ENCODE peak calls at places on chromosomes 16 and 17, in ten cellular contexts. One of them, this sample, is unnamed.
A peak's percentile ranks its signal among the peaks of the same experiment; 100 is the strongest.

GRCh38 chr16:3148256-3149192 is 13.7 kb downstream of the ZNF213 start:
- DNase-seq in substantia nigra: no peak
- DNase-seq in midbrain: no peak
- DNase-seq in fibroblast of the aortic adventitia: no peak
- DNase-seq in NCI-H524 treated with DMSO at 0.1 percent for 48 hours: no peak
- DNase-seq in NCI-H1105 treated with DMSO at 0.1 percent for 48 hours: no peak
- DNase-seq in GM04504: no peak
- DNase-seq in SJSA1: no peak
- DNase-seq in RPMI8226: no peak
- DNase-seq in T-helper 9 cell: no peak
- DNase-seq in this sample: no peak

GRCh38 chr16:75459691-75460090 is 4.8 kb downstream of the TMEM170A start:
- DNase-seq in NCI-H1105 treated with DMSO at 0.1 percent for 48 hours: no peak
- DNase-seq in T-helper 9 cell: no peak
- DNase-seq in substantia nigra: no peak
- DNase-seq in SJSA1: no peak
- DNase-seq in RPMI8226: no peak
- DNase-seq in midbrain: no peak
- DNase-seq in NCI-H524 treated with DMSO at 0.1 percent for 48 hours: no peak
- DNase-seq in GM04504: no peak
- DNase-seq in fibroblast of the aortic adventitia: no peak
- DNase-seq in this sample: no peak

GRCh38 chr17:14813649-14814048 is 451.5 kb downstream of the PMP22 start:
- DNase-seq in T-helper 9 cell: peak; percentile 2
- DNase-seq in GM04504: no peak
- DNase-seq in SJSA1: no peak
- DNase-seq in NCI-H1105 treated with DMSO at 0.1 percent for 48 hours: peak; percentile 1
- DNase-seq in substantia nigra: no peak
- DNase-seq in fibroblast of the aortic adventitia: peak; percentile 15
- DNase-seq in midbrain: no peak
- DNase-seq in RPMI8226: peak; percentile 16
- DNase-seq in NCI-H524 treated with DMSO at 0.1 percent for 48 hours: no peak
- DNase-seq in this sample: no peak

GRCh38 chr16:86818701-86819522 is 240.6 kb downstream of the FOXL1 start:
- DNase-seq in GM04504: no peak
- DNase-seq in fibroblast of the aortic adventitia: peak; percentile 29
- DNase-seq in NCI-H1105 treated with DMSO at 0.1 percent for 48 hours: peak; percentile 0
- DNase-seq in midbrain: no peak
- DNase-seq in NCI-H524 treated with DMSO at 0.1 percent for 48 hours: no peak
- DNase-seq in T-helper 9 cell: no peak
- DNase-seq in SJSA1: no peak
- DNase-seq in RPMI8226: peak; percentile 18
- DNase-seq in substantia nigra: no peak
- DNase-seq in this sample: no peak

GRCh38 chr16:85036398-85037049 is 8.9 kb downstream of the KIAA0513 start:
- DNase-seq in substantia nigra: no peak
- DNase-seq in NCI-H524 treated with DMSO at 0.1 percent for 48 hours: no peak
- DNase-seq in SJSA1: no peak
- DNase-seq in GM04504: no peak
- DNase-seq in midbrain: no peak
- DNase-seq in fibroblast of the aortic adventitia: no peak
- DNase-seq in RPMI8226: no peak
- DNase-seq in T-helper 9 cell: no peak
- DNase-seq in NCI-H1105 treated with DMSO at 0.1 percent for 48 hours: no peak
- DNase-seq in this sample: no peak

GRCh38 chr17:44533533-44534246 is 23.6 kb upstream of the FZD2 start:
- DNase-seq in SJSA1: peak; percentile 97
- DNase-seq in NCI-H1105 treated with DMSO at 0.1 percent for 48 hours: peak; percentile 75
- DNase-seq in NCI-H524 treated with DMSO at 0.1 percent for 48 hours: peak; percentile 36
- DNase-seq in T-helper 9 cell: peak; percentile 90
- DNase-seq in GM04504: peak; percentile 71
- DNase-seq in substantia nigra: peak; percentile 80
- DNase-seq in RPMI8226: peak; percentile 85
- DNase-seq in fibroblast of the aortic adventitia: peak; percentile 93
- DNase-seq in midbrain: peak; percentile 84
- DNase-seq in this sample: peak; percentile 87

GRCh38 chr16:85055503-85056210 is 28.1 kb downstream of the KIAA0513 start:
- DNase-seq in RPMI8226: peak; percentile 58
- DNase-seq in GM04504: peak; percentile 19
- DNase-seq in midbrain: peak; percentile 47
- DNase-seq in NCI-H524 treated with DMSO at 0.1 percent for 48 hours: no peak
- DNase-seq in substantia nigra: peak; percentile 25
- DNase-seq in T-helper 9 cell: peak; percentile 65
- DNase-seq in fibroblast of the aortic adventitia: peak; percentile 78
- DNase-seq in NCI-H1105 treated with DMSO at 0.1 percent for 48 hours: no peak
- DNase-seq in SJSA1: no peak
- DNase-seq in this sample: no peak

GRCh38 chr17:49079840-49080663 is 52.5 kb upstream of the B4GALNT2 start:
- DNase-seq in NCI-H524 treated with DMSO at 0.1 percent for 48 hours: no peak
- DNase-seq in RPMI8226: no peak
- DNase-seq in GM04504: no peak
- DNase-seq in SJSA1: no peak
- DNase-seq in T-helper 9 cell: no peak
- DNase-seq in fibroblast of the aortic adventitia: no peak
- DNase-seq in midbrain: no peak
- DNase-seq in substantia nigra: no peak
- DNase-seq in NCI-H1105 treated with DMSO at 0.1 percent for 48 hours: no peak
- DNase-seq in this sample: no peak

GRCh38 chr16:49859139-49859947 is 3.4 kb upstream of the ZNF423 start:
- DNase-seq in NCI-H524 treated with DMSO at 0.1 percent for 48 hours: no peak
- DNase-seq in midbrain: no peak
- DNase-seq in NCI-H1105 treated with DMSO at 0.1 percent for 48 hours: no peak
- DNase-seq in T-helper 9 cell: no peak
- DNase-seq in GM04504: no peak
- DNase-seq in fibroblast of the aortic adventitia: peak; percentile 9
- DNase-seq in substantia nigra: no peak
- DNase-seq in SJSA1: no peak
- DNase-seq in RPMI8226: peak; percentile 58
- DNase-seq in this sample: peak; percentile 83

GRCh38 chr16:58018803-58019202 is 6.8 kb upstream of the MMP15 start:
- DNase-seq in NCI-H1105 treated with DMSO at 0.1 percent for 48 hours: no peak
- DNase-seq in GM04504: no peak
- DNase-seq in midbrain: no peak
- DNase-seq in RPMI8226: no peak
- DNase-seq in T-helper 9 cell: no peak
- DNase-seq in NCI-H524 treated with DMSO at 0.1 percent for 48 hours: no peak
- DNase-seq in substantia nigra: no peak
- DNase-seq in fibroblast of the aortic adventitia: no peak
- DNase-seq in SJSA1: no peak
- DNase-seq in this sample: no peak

GRCh38 chr17:55570360-55570759 is 59.1 kb upstream of the SMIM36 start:
- DNase-seq in NCI-H1105 treated with DMSO at 0.1 percent for 48 hours: no peak
- DNase-seq in NCI-H524 treated with DMSO at 0.1 percent for 48 hours: no peak
- DNase-seq in midbrain: no peak
- DNase-seq in fibroblast of the aortic adventitia: no peak
- DNase-seq in SJSA1: no peak
- DNase-seq in T-helper 9 cell: no peak
- DNase-seq in GM04504: no peak
- DNase-seq in substantia nigra: no peak
- DNase-seq in RPMI8226: no peak
- DNase-seq in this sample: no peak

GRCh38 chr17:40290629-40291296 is 3.1 kb downstream of the CDC6 start:
- DNase-seq in substantia nigra: peak; percentile 52
- DNase-seq in RPMI8226: peak; percentile 65
- DNase-seq in GM04504: peak; percentile 84
- DNase-seq in midbrain: peak; percentile 39
- DNase-seq in fibroblast of the aortic adventitia: peak; percentile 95
- DNase-seq in T-helper 9 cell: no peak
- DNase-seq in NCI-H524 treated with DMSO at 0.1 percent for 48 hours: peak; percentile 37
- DNase-seq in SJSA1: peak; percentile 66
- DNase-seq in NCI-H1105 treated with DMSO at 0.1 percent for 48 hours: peak; percentile 46
- DNase-seq in this sample: peak; percentile 50

GRCh38 chr16:17499223-17499902 is 28.6 kb upstream of the XYLT1 start:
- DNase-seq in RPMI8226: no peak
- DNase-seq in SJSA1: no peak
- DNase-seq in T-helper 9 cell: no peak
- DNase-seq in substantia nigra: no peak
- DNase-seq in NCI-H524 treated with DMSO at 0.1 percent for 48 hours: no peak
- DNase-seq in fibroblast of the aortic adventitia: no peak
- DNase-seq in NCI-H1105 treated with DMSO at 0.1 percent for 48 hours: no peak
- DNase-seq in midbrain: no peak
- DNase-seq in GM04504: no peak
- DNase-seq in this sample: no peak

GRCh38 chr16:2326191-2326590 is 14.3 kb downstream of the ABCA3 start:
- DNase-seq in T-helper 9 cell: no peak
- DNase-seq in NCI-H1105 treated with DMSO at 0.1 percent for 48 hours: no peak
- DNase-seq in NCI-H524 treated with DMSO at 0.1 percent for 48 hours: no peak
- DNase-seq in midbrain: no peak
- DNase-seq in GM04504: no peak
- DNase-seq in fibroblast of the aortic adventitia: no peak
- DNase-seq in RPMI8226: no peak
- DNase-seq in SJSA1: no peak
- DNase-seq in substantia nigra: no peak
- DNase-seq in this sample: no peak

GRCh38 chr17:61406871-61407210 is 7.2 kb downstream of the TBX2 start:
- DNase-seq in RPMI8226: no peak
- DNase-seq in substantia nigra: no peak
- DNase-seq in SJSA1: no peak
- DNase-seq in midbrain: no peak
- DNase-seq in NCI-H1105 treated with DMSO at 0.1 percent for 48 hours: no peak
- DNase-seq in GM04504: no peak
- DNase-seq in fibroblast of the aortic adventitia: no peak
- DNase-seq in NCI-H524 treated with DMSO at 0.1 percent for 48 hours: no peak
- DNase-seq in T-helper 9 cell: no peak
- DNase-seq in this sample: peak; percentile 73

GRCh38 chr17:2192367-2193028 is 111.1 kb downstream of the SMG6 start:
- DNase-seq in NCI-H524 treated with DMSO at 0.1 percent for 48 hours: no peak
- DNase-seq in RPMI8226: no peak
- DNase-seq in substantia nigra: no peak
- DNase-seq in T-helper 9 cell: peak; percentile 11
- DNase-seq in GM04504: peak; percentile 92
- DNase-seq in SJSA1: peak; percentile 93
- DNase-seq in NCI-H1105 treated with DMSO at 0.1 percent for 48 hours: no peak
- DNase-seq in midbrain: no peak
- DNase-seq in fibroblast of the aortic adventitia: peak; percentile 99
- DNase-seq in this sample: no peak

This sample was measured in coronary artery.